ENCODE peak calls at places on chromosome 1, in nine cellular contexts. A is HAP-1; G is tibial nerve; P is GM23338; K is stomach; W is effector memory CD4-positive, alpha-beta T cell; X is MG63; E is tibial artery; H is esophagus muscularis mucosa. U is an unnamed sample. For H3K27me3, the result is how much of the 10 kb centered on the place peaks cover.

GRCh38 chr1:147669475-147670318 is 627 bp downstream of the ACP6 start:
- DNase-seq in A (peak), G (peak), P (peak), K (peak), W (peak), X (peak), E (peak), H (no peak), U (no peak)

GRCh38 chr1:22914633-22915217 is 57.9 kb downstream of the LACTBL1 start:
- DNase-seq in A (no peak), G (no peak), P (peak), K (no peak), W (no peak), X (no peak), E (no peak), H (no peak), U (no peak)

GRCh38 chr1:61285371-61285885 is 203.1 kb downstream of the NFIA start:
- DNase-seq in A (no peak), G (no peak), P (no peak), K (no peak), W (no peak), X (no peak), E (no peak), H (no peak), U (no peak)

GRCh38 chr1:229579101-229579651 is 20.7 kb upstream of the ABCB10 start:
- DNase-seq in A (peak), G (no peak), P (no peak), K (no peak), W (no peak), X (peak), E (peak), H (no peak), U (peak)

GRCh38 chr1:41791667-41792484 is 126.8 kb downstream of the HIVEP3 start:
- DNase-seq in A (no peak), G (no peak), P (no peak), K (no peak), W (no peak), X (no peak), E (no peak), H (no peak), U (no peak)

GRCh38 chr1:173749137-173749536 is 34.4 kb downstream of the KLHL20 start:
- DNase-seq in A (no peak), G (no peak), P (no peak), K (no peak), W (no peak), X (no peak), E (no peak), H (no peak), U (no peak)

GRCh38 chr1:160741092-160741501 is 2.0 kb downstream of the SLAMF7 start:
- DNase-seq in A (no peak), G (no peak), P (no peak), K (no peak), W (no peak), X (no peak), E (no peak), H (no peak), U (no peak)

GRCh38 chr1:111505641-111506119 is 2.2 kb upstream of the ADORA3 start:
- DNase-seq in A (no peak), G (no peak), P (no peak), K (no peak), W (no peak), X (no peak), E (no peak), H (no peak), U (no peak)

GRCh38 chr1:221141606-221142285 is 262.5 kb downstream of the HLX start:
- DNase-seq in A (no peak), G (no peak), P (peak), K (no peak), W (no peak), X (no peak), E (no peak), H (no peak), U (no peak)

GRCh38 chr1:150765229-150765976 is at the start of gene CTSS:
- DNase-seq in A (no peak), G (no peak), P (no peak), K (no peak), W (no peak), X (no peak), E (no peak), H (no peak), U (no peak)

GRCh38 chr1:174535207-174535606 is 87.4 kb downstream of the GPR52 start:
- DNase-seq in A (no peak), G (no peak), P (no peak), K (no peak), W (no peak), X (no peak), E (no peak), H (no peak), U (no peak)

GRCh38 chr1:119327436-119328155 is 41.0 kb upstream of the HAO2 start:
- DNase-seq in A (peak), G (no peak), P (peak), K (peak), W (no peak), X (peak), E (no peak), H (no peak), U (peak)

GRCh38 chr1:119475866-119476439 is 31.1 kb upstream of the HSD3B1 start:
- DNase-seq in A (peak), G (peak), P (peak), K (peak), W (no peak), X (peak), E (no peak), H (peak), U (peak)

GRCh38 chr1:146007048-146007784 is 10.8 kb upstream of the TXNIP start:
- DNase-seq in A (peak), G (no peak), P (peak), K (peak), W (peak), X (no peak), E (no peak), H (no peak), U (no peak)

GRCh38 chr1:199338760-199339159 is 688.8 kb upstream of the NR5A2 start:
- DNase-seq in A (no peak), G (no peak), P (no peak), K (no peak), W (no peak), X (no peak), E (no peak), H (no peak), U (no peak)

GRCh38 chr1:242605521-242605920 is 81.0 kb upstream of the PLD5 start:
- DNase-seq in A (no peak), G (no peak), P (no peak), K (no peak), W (no peak), X (no peak), E (no peak), H (no peak), U (no peak)

GRCh38 chr1:178612261-178612660 is 99.4 kb downstream of the TEX35 start:
- DNase-seq in A (no peak), G (no peak), P (no peak), K (no peak), W (no peak), X (no peak), E (no peak), H (no peak), U (no peak)

GRCh38 chr1:85502625-85503083 is 37.7 kb upstream of the DDAH1 start:
- DNase-seq in A (peak), G (peak), P (peak), K (peak), W (no peak), X (peak), E (no peak), H (no peak), U (no peak)

GRCh38 chr1:222897527-222898190 is 82.8 kb downstream of the DISP1 start:
- DNase-seq in A (no peak), G (no peak), P (no peak), K (no peak), W (no peak), X (no peak), E (no peak), H (no peak), U (no peak)

GRCh38 chr1:23065385-23065784 is 46.1 kb downstream of the KDM1A start:
- DNase-seq in A (no peak), G (no peak), P (no peak), K (no peak), W (no peak), X (no peak), E (no peak), H (no peak), U (no peak)

GRCh38 chr1:150997949-150998348 is 8.8 kb downstream of the MINDY1 start:
- DNase-seq in A (no peak), G (no peak), P (no peak), K (no peak), W (no peak), X (no peak), E (no peak), H (no peak), U (no peak)

GRCh38 chr1:40844887-40845878 is 17.0 kb downstream of the CITED4 start:
- DNase-seq in A (no peak), G (no peak), P (no peak), K (no peak), W (no peak), X (no peak), E (no peak), H (no peak), U (no peak)

GRCh38 chr1:66840929-66841328 is 39.9 kb upstream of the INSL5 start:
- DNase-seq in A (no peak), G (no peak), P (no peak), K (no peak), W (no peak), X (no peak), E (no peak), H (no peak), U (no peak)

GRCh38 chr1:233863901-233864545 is 40.5 kb upstream of the SLC35F3 start:
- DNase-seq in A (no peak), G (no peak), P (no peak), K (no peak), W (no peak), X (no peak), E (no peak), H (no peak), U (no peak)

GRCh38 chr1:154213274-154213673 is 7.1 kb upstream of the CFAP141 start:
- DNase-seq in A (no peak), G (no peak), P (no peak), K (no peak), W (no peak), X (no peak), E (no peak), H (no peak), U (no peak)

GRCh38 chr1:101567582-101568189 is 330.9 kb downstream of the S1PR1 start:
- DNase-seq in A (peak), G (no peak), P (peak), K (peak), W (peak), X (peak), E (no peak), H (no peak), U (no peak)

DNA sequence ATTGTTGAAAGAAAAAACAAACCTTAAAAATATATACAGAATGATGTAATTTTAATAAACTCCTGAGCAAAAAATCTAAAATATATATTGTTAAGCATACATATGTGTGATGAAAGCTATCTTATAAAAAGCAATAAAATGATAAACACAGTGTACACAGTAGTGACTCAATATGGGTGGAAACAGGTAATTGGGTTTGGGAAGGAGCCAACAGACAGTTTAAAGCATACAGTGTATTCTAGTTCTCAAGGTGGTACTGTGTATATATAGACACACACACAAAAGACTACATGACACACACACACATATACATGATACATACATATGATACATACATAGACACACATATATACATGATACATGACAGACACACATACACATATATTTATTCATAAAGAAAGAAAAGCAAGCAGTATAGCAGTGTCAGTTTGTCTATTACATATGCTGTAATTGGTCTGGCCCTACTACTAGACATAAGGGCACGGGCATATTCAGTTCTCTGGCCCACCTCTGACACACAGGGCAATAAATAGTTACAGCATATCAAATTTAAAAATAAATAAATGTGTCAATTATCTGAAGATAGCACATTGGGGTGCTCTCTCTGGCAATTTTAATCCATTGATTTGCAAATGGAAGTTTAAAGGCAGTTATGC is 330.2 kb downstream of the S1PR1 start:
- DNase-seq in A (no peak), G (no peak), P (no peak), K (no peak), W (no peak), X (no peak), E (no peak), H (no peak), U (no peak)
- H3K27me3 ChIP-seq in A (under half), G (under half), P (under half), K (under half), W (under half), X (under half), E (under half), H (under half), U (under half)

GRCh38 chr1:158366783-158367182 is 13.1 kb downstream of the CD1E start:
- DNase-seq in A (no peak), G (no peak), P (no peak), K (no peak), W (no peak), X (no peak), E (no peak), H (no peak), U (no peak)
- H3K27me3 ChIP-seq in A (under half), G (under half), P (under half), K (under half), W (under half), X (under half), E (under half), H (under half), U (under half)

GRCh38 chr1:245370905-245371581 is 216.3 kb downstream of the KIF26B start:
- DNase-seq in A (no peak), G (no peak), P (no peak), K (no peak), W (no peak), X (no peak), E (no peak), H (no peak), U (no peak)
- H3K27me3 ChIP-seq in A (under half), G (under half), P (under half), K (under half), W (under half), X (under half), E (under half), H (under half), U (under half)

GRCh38 chr1:3349161-3349967 is 105.1 kb upstream of the ARHGEF16 start:
- DNase-seq in A (peak), G (no peak), P (no peak), K (peak), W (no peak), X (no peak), E (no peak), H (no peak), U (no peak)
- H3K27me3 ChIP-seq in A (under half), G (under half), P (under half), K (under half), W (under half), X (under half), E (under half), H (under half), U (under half)